ENCODE peak calls at places on chromosomes 16 and 17, in nine cellular contexts. One of them, this sample, is unnamed.

GRCh38 chr17:12596961-12597360 is 68.7 kb upstream of the MYOCD start:
- DNase-seq in Jurkat, Clone E6-1: no peak
- DNase-seq in foreskin fibroblast: no peak
- DNase-seq in skeletal muscle cell: no peak
- DNase-seq in brain microvascular endothelial cell: no peak
- DNase-seq in endodermal cell: no peak
- DNase-seq in cardiac muscle cell: no peak
- DNase-seq in uterus: no peak
- DNase-seq in naive thymus-derived CD4-positive, alpha-beta T cell: no peak
- DNase-seq in this sample: no peak

GRCh38 chr17:51203838-51204237 is 37.6 kb downstream of the NME2 start:
- DNase-seq in Jurkat, Clone E6-1: no peak
- DNase-seq in naive thymus-derived CD4-positive, alpha-beta T cell: no peak
- DNase-seq in foreskin fibroblast: no peak
- DNase-seq in brain microvascular endothelial cell: no peak
- DNase-seq in cardiac muscle cell: no peak
- DNase-seq in uterus: no peak
- DNase-seq in endodermal cell: no peak
- DNase-seq in skeletal muscle cell: no peak
- DNase-seq in this sample: no peak

GRCh38 chr17:16948587-16949376 is 23.1 kb downstream of the TNFRSF13B start:
- DNase-seq in brain microvascular endothelial cell: no peak
- DNase-seq in endodermal cell: peak
- DNase-seq in skeletal muscle cell: no peak
- DNase-seq in naive thymus-derived CD4-positive, alpha-beta T cell: no peak
- DNase-seq in foreskin fibroblast: no peak
- DNase-seq in cardiac muscle cell: no peak
- DNase-seq in uterus: no peak
- DNase-seq in Jurkat, Clone E6-1: no peak
- DNase-seq in this sample: no peak

GRCh38 chr17:17819561-17819995 is 17.2 kb downstream of the SREBF1 start:
- DNase-seq in naive thymus-derived CD4-positive, alpha-beta T cell: no peak
- DNase-seq in Jurkat, Clone E6-1: no peak
- DNase-seq in uterus: peak
- DNase-seq in brain microvascular endothelial cell: peak
- DNase-seq in endodermal cell: peak
- DNase-seq in foreskin fibroblast: peak
- DNase-seq in cardiac muscle cell: peak
- DNase-seq in skeletal muscle cell: peak
- DNase-seq in this sample: no peak

GRCh38 chr17:53032861-53033271 is 789.9 kb upstream of the KIF2B start:
- DNase-seq in endodermal cell: peak
- DNase-seq in skeletal muscle cell: no peak
- DNase-seq in brain microvascular endothelial cell: no peak
- DNase-seq in Jurkat, Clone E6-1: peak
- DNase-seq in foreskin fibroblast: no peak
- DNase-seq in naive thymus-derived CD4-positive, alpha-beta T cell: no peak
- DNase-seq in uterus: no peak
- DNase-seq in cardiac muscle cell: peak
- DNase-seq in this sample: peak

GRCh38 chr17:45739786-45740185 is 44.3 kb upstream of the CRHR1 start:
- DNase-seq in uterus: no peak
- DNase-seq in skeletal muscle cell: no peak
- DNase-seq in cardiac muscle cell: no peak
- DNase-seq in endodermal cell: peak
- DNase-seq in foreskin fibroblast: no peak
- DNase-seq in brain microvascular endothelial cell: no peak
- DNase-seq in Jurkat, Clone E6-1: no peak
- DNase-seq in naive thymus-derived CD4-positive, alpha-beta T cell: no peak
- DNase-seq in this sample: no peak

GRCh38 chr16:84518804-84519341 is 14.4 kb upstream of the MEAK7 start:
- DNase-seq in cardiac muscle cell: no peak
- DNase-seq in brain microvascular endothelial cell: no peak
- DNase-seq in naive thymus-derived CD4-positive, alpha-beta T cell: peak
- DNase-seq in Jurkat, Clone E6-1: peak
- DNase-seq in foreskin fibroblast: no peak
- DNase-seq in endodermal cell: no peak
- DNase-seq in skeletal muscle cell: no peak
- DNase-seq in uterus: no peak
- DNase-seq in this sample: no peak

GRCh38 chr16:345686-346231 is 6.8 kb downstream of the AXIN1 start:
- DNase-seq in skeletal muscle cell: no peak
- DNase-seq in brain microvascular endothelial cell: no peak
- DNase-seq in naive thymus-derived CD4-positive, alpha-beta T cell: no peak
- DNase-seq in endodermal cell: no peak
- DNase-seq in foreskin fibroblast: no peak
- DNase-seq in uterus: no peak
- DNase-seq in Jurkat, Clone E6-1: no peak
- DNase-seq in cardiac muscle cell: no peak
- DNase-seq in this sample: no peak

GRCh38 chr17:56599566-56599965 is 6.1 kb downstream of the NOG start:
- DNase-seq in foreskin fibroblast: no peak
- DNase-seq in endodermal cell: no peak
- DNase-seq in cardiac muscle cell: no peak
- DNase-seq in naive thymus-derived CD4-positive, alpha-beta T cell: no peak
- DNase-seq in skeletal muscle cell: no peak
- DNase-seq in brain microvascular endothelial cell: no peak
- DNase-seq in Jurkat, Clone E6-1: peak
- DNase-seq in uterus: no peak
- DNase-seq in this sample: no peak

GRCh38 chr16:49112754-49113153 is 168.9 kb downstream of the CBLN1 start:
- DNase-seq in uterus: peak
- DNase-seq in cardiac muscle cell: no peak
- DNase-seq in naive thymus-derived CD4-positive, alpha-beta T cell: no peak
- DNase-seq in Jurkat, Clone E6-1: no peak
- DNase-seq in endodermal cell: no peak
- DNase-seq in skeletal muscle cell: no peak
- DNase-seq in foreskin fibroblast: no peak
- DNase-seq in brain microvascular endothelial cell: no peak
- DNase-seq in this sample: no peak

GRCh38 chr17:81831563-81831956 is 1.5 kb downstream of the MCRIP1 start:
- DNase-seq in endodermal cell: no peak
- DNase-seq in cardiac muscle cell: no peak
- DNase-seq in brain microvascular endothelial cell: no peak
- DNase-seq in uterus: no peak
- DNase-seq in foreskin fibroblast: no peak
- DNase-seq in skeletal muscle cell: no peak
- DNase-seq in naive thymus-derived CD4-positive, alpha-beta T cell: no peak
- DNase-seq in Jurkat, Clone E6-1: no peak
- DNase-seq in this sample: no peak

GRCh38 chr17:74532115-74532514 is 840 bp upstream of the CD300LB start:
- DNase-seq in endodermal cell: peak
- DNase-seq in uterus: peak
- DNase-seq in skeletal muscle cell: no peak
- DNase-seq in brain microvascular endothelial cell: no peak
- DNase-seq in Jurkat, Clone E6-1: peak
- DNase-seq in cardiac muscle cell: no peak
- DNase-seq in naive thymus-derived CD4-positive, alpha-beta T cell: no peak
- DNase-seq in foreskin fibroblast: no peak
- DNase-seq in this sample: no peak

GRCh38 chr16:268141-269053 is 7.3 kb downstream of the RGS11 start:
- DNase-seq in uterus: no peak
- DNase-seq in endodermal cell: no peak
- DNase-seq in naive thymus-derived CD4-positive, alpha-beta T cell: no peak
- DNase-seq in skeletal muscle cell: no peak
- DNase-seq in cardiac muscle cell: no peak
- DNase-seq in Jurkat, Clone E6-1: no peak
- DNase-seq in brain microvascular endothelial cell: no peak
- DNase-seq in foreskin fibroblast: no peak
- DNase-seq in this sample: no peak

GRCh38 chr17:42221886-42222745 is 27.8 kb upstream of the GHDC start:
- DNase-seq in uterus: no peak
- DNase-seq in brain microvascular endothelial cell: peak
- DNase-seq in skeletal muscle cell: no peak
- DNase-seq in naive thymus-derived CD4-positive, alpha-beta T cell: peak
- DNase-seq in Jurkat, Clone E6-1: peak
- DNase-seq in cardiac muscle cell: peak
- DNase-seq in endodermal cell: peak
- DNase-seq in foreskin fibroblast: peak
- DNase-seq in this sample: peak

GRCh38 chr16:20784204-20784603 is 20.4 kb downstream of the ACSM3 start:
- DNase-seq in uterus: no peak
- DNase-seq in brain microvascular endothelial cell: no peak
- DNase-seq in foreskin fibroblast: no peak
- DNase-seq in naive thymus-derived CD4-positive, alpha-beta T cell: no peak
- DNase-seq in Jurkat, Clone E6-1: no peak
- DNase-seq in cardiac muscle cell: no peak
- DNase-seq in endodermal cell: no peak
- DNase-seq in skeletal muscle cell: no peak
- DNase-seq in this sample: no peak

GRCh38 chr16:23826528-23827244 is 9.1 kb upstream of the PRKCB start:
- DNase-seq in endodermal cell: no peak
- DNase-seq in brain microvascular endothelial cell: no peak
- DNase-seq in skeletal muscle cell: no peak
- DNase-seq in uterus: no peak
- DNase-seq in naive thymus-derived CD4-positive, alpha-beta T cell: peak
- DNase-seq in Jurkat, Clone E6-1: peak
- DNase-seq in foreskin fibroblast: no peak
- DNase-seq in cardiac muscle cell: no peak
- DNase-seq in this sample: no peak

GRCh38 chr16:89157778-89158177 is 13.8 kb upstream of the CDH15 start:
- DNase-seq in endodermal cell: no peak
- DNase-seq in Jurkat, Clone E6-1: no peak
- DNase-seq in foreskin fibroblast: no peak
- DNase-seq in brain microvascular endothelial cell: no peak
- DNase-seq in uterus: no peak
- DNase-seq in cardiac muscle cell: no peak
- DNase-seq in naive thymus-derived CD4-positive, alpha-beta T cell: no peak
- DNase-seq in skeletal muscle cell: no peak
- DNase-seq in this sample: no peak

DNA sequence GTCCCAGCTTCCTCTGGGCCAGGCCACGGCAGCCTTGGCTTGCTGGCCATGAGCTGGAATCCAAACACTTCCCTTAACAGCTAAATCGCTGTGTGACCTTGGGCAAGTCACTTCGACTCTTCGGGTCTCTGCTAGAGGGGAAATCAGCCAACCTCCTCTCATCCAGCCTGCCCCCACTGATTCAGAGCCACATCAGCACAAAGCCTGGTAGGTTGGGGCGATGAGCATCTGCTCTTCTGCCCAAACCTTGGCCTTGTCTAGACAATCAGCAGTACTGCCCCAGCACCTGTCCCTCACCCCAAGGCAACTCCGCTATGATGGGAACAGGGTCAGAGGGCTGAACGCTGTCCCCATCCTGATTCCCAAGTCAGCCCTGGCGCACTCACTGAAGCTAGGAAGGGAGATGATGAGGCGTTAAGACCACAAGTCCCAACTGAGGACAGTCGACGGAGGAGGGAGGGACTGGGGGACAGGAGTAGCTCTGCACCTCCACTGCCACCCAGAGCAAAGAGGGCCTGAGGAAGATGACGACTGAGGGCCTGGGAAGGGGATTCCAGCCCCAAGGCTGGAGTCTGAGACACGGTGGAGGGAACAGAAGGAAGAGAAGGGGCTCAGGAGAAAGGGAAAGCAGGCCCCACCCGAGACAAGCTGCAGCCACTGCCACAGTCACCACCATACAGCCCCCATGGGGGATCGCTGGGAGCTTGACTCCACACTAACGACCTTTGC is 1.3 kb downstream of the CLUH start:
- DNase-seq in foreskin fibroblast: peak
- DNase-seq in endodermal cell: peak
- DNase-seq in skeletal muscle cell: no peak
- DNase-seq in cardiac muscle cell: no peak
- DNase-seq in uterus: no peak
- DNase-seq in brain microvascular endothelial cell: no peak
- DNase-seq in naive thymus-derived CD4-positive, alpha-beta T cell: no peak
- DNase-seq in Jurkat, Clone E6-1: no peak
- DNase-seq in this sample: no peak
- H3K4me3 ChIP-seq in foreskin fibroblast: peak
- H3K4me3 ChIP-seq in endodermal cell: peak
- H3K4me3 ChIP-seq in skeletal muscle cell: peak
- H3K4me3 ChIP-seq in cardiac muscle cell: peak
- H3K4me3 ChIP-seq in uterus: peak
- H3K4me3 ChIP-seq in brain microvascular endothelial cell: peak
- H3K4me3 ChIP-seq in naive thymus-derived CD4-positive, alpha-beta T cell: peak
- H3K4me3 ChIP-seq in Jurkat, Clone E6-1: peak
- H3K4me3 ChIP-seq in this sample: peak

DNA sequence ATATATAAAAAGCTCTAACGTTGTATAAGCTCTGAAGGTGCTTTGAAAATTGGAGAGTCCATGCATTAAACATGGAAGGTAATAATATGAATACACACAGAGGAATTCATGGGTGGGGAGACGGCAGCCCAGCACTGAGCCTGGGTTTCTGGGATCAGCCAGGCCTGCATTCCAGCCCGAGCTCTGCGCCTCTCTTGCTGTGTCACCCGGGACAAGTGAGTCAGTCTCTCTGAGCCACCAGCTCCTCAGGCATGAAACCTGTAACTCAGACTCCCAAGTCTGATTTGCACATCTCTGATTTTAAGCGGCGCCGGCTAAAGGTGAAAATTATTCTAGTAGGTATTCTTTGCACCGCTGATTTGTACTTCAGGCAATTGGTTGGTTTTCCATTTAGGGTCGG is 238.8 kb downstream of the MRTFB start:
- DNase-seq in brain microvascular endothelial cell: peak
- DNase-seq in naive thymus-derived CD4-positive, alpha-beta T cell: no peak
- DNase-seq in Jurkat, Clone E6-1: no peak
- DNase-seq in uterus: no peak
- DNase-seq in endodermal cell: peak
- DNase-seq in cardiac muscle cell: no peak
- DNase-seq in skeletal muscle cell: no peak
- DNase-seq in foreskin fibroblast: peak
- DNase-seq in this sample: no peak
- H3K4me3 ChIP-seq in brain microvascular endothelial cell: no peak
- H3K4me3 ChIP-seq in naive thymus-derived CD4-positive, alpha-beta T cell: no peak
- H3K4me3 ChIP-seq in Jurkat, Clone E6-1: no peak
- H3K4me3 ChIP-seq in uterus: no peak
- H3K4me3 ChIP-seq in endodermal cell: no peak
- H3K4me3 ChIP-seq in cardiac muscle cell: no peak
- H3K4me3 ChIP-seq in skeletal muscle cell: no peak
- H3K4me3 ChIP-seq in foreskin fibroblast: no peak
- H3K4me3 ChIP-seq in this sample: no peak

GRCh38 chr17:40312131-40312731 is 3.3 kb downstream of the RARA start:
- DNase-seq in cardiac muscle cell: no peak
- DNase-seq in Jurkat, Clone E6-1: no peak
- DNase-seq in foreskin fibroblast: peak
- DNase-seq in brain microvascular endothelial cell: no peak
- DNase-seq in naive thymus-derived CD4-positive, alpha-beta T cell: no peak
- DNase-seq in uterus: no peak
- DNase-seq in endodermal cell: no peak
- DNase-seq in skeletal muscle cell: no peak
- DNase-seq in this sample: no peak
- H3K4me3 ChIP-seq in cardiac muscle cell: peak
- H3K4me3 ChIP-seq in Jurkat, Clone E6-1: no peak
- H3K4me3 ChIP-seq in foreskin fibroblast: no peak
- H3K4me3 ChIP-seq in brain microvascular endothelial cell: no peak
- H3K4me3 ChIP-seq in naive thymus-derived CD4-positive, alpha-beta T cell: no peak
- H3K4me3 ChIP-seq in uterus: no peak
- H3K4me3 ChIP-seq in endodermal cell: no peak
- H3K4me3 ChIP-seq in skeletal muscle cell: no peak
- H3K4me3 ChIP-seq in this sample: no peak

DNA sequence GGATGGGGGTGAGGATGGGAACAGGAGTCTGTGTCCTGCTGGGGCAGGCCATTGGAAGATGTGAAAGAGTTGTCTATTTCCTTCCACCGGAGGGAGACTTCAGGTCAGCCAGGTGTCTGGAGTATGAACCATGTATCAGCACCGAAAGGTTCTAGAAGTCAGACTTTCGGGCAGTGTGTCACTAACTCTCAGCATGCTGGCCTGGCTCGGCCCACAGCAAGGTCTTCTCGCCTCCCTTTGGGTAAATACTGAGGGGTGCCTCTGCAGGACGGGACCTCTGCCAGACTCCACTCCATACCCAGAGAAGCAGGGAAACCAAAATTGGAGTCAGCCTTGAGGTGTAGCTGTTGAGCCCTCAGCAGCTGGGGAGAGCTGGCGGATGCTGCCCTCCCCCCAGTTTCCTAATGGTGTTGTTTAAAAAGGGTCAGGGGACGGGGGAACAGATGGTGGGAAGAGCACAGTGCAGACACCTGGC is 507 bp downstream of the CIITA start:
- DNase-seq in Jurkat, Clone E6-1: no peak
- DNase-seq in cardiac muscle cell: no peak
- DNase-seq in endodermal cell: no peak
- DNase-seq in naive thymus-derived CD4-positive, alpha-beta T cell: no peak
- DNase-seq in skeletal muscle cell: no peak
- DNase-seq in foreskin fibroblast: no peak
- DNase-seq in brain microvascular endothelial cell: no peak
- DNase-seq in uterus: no peak
- DNase-seq in this sample: no peak
- H3K4me3 ChIP-seq in Jurkat, Clone E6-1: no peak
- H3K4me3 ChIP-seq in cardiac muscle cell: no peak
- H3K4me3 ChIP-seq in endodermal cell: no peak
- H3K4me3 ChIP-seq in naive thymus-derived CD4-positive, alpha-beta T cell: peak
- H3K4me3 ChIP-seq in skeletal muscle cell: no peak
- H3K4me3 ChIP-seq in foreskin fibroblast: no peak
- H3K4me3 ChIP-seq in brain microvascular endothelial cell: no peak
- H3K4me3 ChIP-seq in uterus: no peak
- H3K4me3 ChIP-seq in this sample: no peak